ENCODE peak calls at places on chromosome 6, in five cellular contexts. Y is colonic mucosa, X is tibial artery, P is K562, W is CD14-positive monocyte. R is an unnamed sample.

GRCh38 chr6:46648869-46649488 is 3.6 kb downstream of the CYP39A1 start:
- DNase-seq in Y (no peak), X (no peak), P (no peak), W (no peak), R (no peak)

GRCh38 chr6:692356-692851 is 535 bp downstream of the EXOC2 start:
- DNase-seq in Y (peak; percentile 72), X (no peak), P (peak; percentile 83), W (no peak), R (no peak)

GRCh38 chr6:33314943-33315752 is 1.3 kb upstream of the TAPBP start:
- DNase-seq in Y (peak; percentile 86), X (no peak), P (peak; percentile 80), W (no peak), R (no peak)

GRCh38 chr6:79570129-79570801 is 33.0 kb upstream of the LCA5 start:
- DNase-seq in Y (peak; percentile 78), X (no peak), P (no peak), W (no peak), R (no peak)

GRCh38 chr6:125810435-125810834 is 19.7 kb downstream of the NCOA7 start:
- DNase-seq in Y (no peak), X (no peak), P (no peak), W (no peak), R (no peak)

GRCh38 chr6:122839477-122839876 is 50.4 kb downstream of the SMPDL3A start:
- DNase-seq in Y (peak; percentile 83), X (peak; percentile 38), P (peak; percentile 70), W (peak; percentile 53), R (no peak)

GRCh38 chr6:87684895-87685654 is 17.0 kb downstream of the AKIRIN2 start:
- DNase-seq in Y (no peak), X (no peak), P (no peak), W (no peak), R (no peak)

GRCh38 chr6:50714487-50715379 is 1.4 kb downstream of the TFAP2D start:
- DNase-seq in Y (no peak), X (no peak), P (no peak), W (no peak), R (no peak)

GRCh38 chr6:160174681-160175080 is 53.1 kb downstream of the SLC22A1 start:
- DNase-seq in Y (no peak), X (no peak), P (no peak), W (no peak), R (no peak)

GRCh38 chr6:36599791-36600209 is 5.6 kb downstream of the SRSF3 start:
- DNase-seq in Y (no peak), X (no peak), P (peak; percentile 67), W (no peak), R (no peak)

GRCh38 chr6:158911746-158912158 is 88.2 kb downstream of the RSPH3 start:
- DNase-seq in Y (no peak), X (no peak), P (no peak), W (no peak), R (no peak)

GRCh38 chr6:158561247-158561884 is 1.5 kb downstream of the TMEM181 start:
- DNase-seq in Y (no peak), X (peak; percentile 14), P (no peak), W (no peak), R (no peak)

DNA sequence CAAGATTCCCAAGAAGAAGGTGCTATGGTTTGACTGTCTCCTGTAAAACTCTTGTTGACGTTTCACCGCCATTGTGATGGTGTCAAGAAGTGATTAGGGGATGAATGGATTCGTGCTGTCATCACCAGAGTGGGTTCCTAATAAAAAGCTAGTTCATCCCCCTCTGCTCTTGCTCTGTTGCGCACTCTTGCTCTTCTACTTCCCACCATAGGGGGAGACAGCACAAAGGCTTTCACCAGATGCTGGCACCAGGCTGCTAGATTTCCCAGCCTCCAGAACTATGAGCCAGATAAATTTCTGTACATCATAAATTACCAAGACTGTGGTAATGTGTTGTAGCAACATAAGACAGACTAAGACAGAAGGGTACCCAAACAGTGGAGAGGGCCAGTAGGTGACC is 21.6 kb upstream of the CCDC28A start:
- DNase-seq in Y (no peak), X (no peak), P (no peak), W (no peak), R (no peak)
- TF ChIP-seq CTCF in Y (no peak), X (no peak), P (no peak), W (no peak), R (peak; percentile 33)

DNA sequence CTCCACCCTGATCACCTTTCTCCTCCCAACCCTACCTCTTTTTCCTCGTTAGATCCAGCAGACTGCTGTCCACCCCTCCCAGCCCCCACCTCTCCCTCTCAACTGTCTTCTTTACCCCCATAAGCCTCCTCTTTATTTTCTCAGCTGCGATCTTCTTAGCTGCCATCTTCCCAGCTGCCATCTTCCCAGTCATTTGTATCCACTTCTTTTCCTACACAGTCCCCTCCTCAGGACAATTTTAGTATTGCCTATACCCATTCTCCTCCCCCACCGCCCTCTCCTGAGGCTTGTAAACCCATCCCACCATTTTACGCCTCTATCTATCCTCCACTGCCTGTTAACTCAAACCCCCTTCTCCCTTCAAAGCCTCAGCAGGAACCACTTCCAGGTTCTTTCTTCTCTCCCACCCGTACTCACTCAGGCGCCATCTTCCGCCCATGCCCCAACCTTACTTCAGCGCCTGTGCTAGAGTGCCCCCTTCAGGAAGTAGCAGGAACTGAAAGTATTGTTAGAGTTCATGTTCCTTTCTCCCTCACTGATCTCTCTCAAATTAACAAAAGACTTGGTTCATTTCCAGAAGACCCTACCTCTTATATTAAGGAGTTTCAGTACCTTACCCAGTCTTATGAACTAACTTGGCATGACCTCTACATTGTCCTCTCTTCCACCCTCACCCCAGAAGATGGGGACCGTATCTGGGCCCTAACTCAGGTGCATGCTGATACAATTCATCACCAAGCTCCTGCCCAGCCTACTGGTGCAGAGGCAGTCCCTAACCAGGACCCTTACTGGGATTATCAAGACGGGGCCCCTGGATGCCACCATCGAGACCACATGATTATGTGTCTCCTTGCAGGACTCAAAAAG is 236.0 kb downstream of the ADGRG6 start:
- DNase-seq in Y (no peak), X (no peak), P (peak; percentile 65), W (no peak), R (no peak)
- TF ChIP-seq CTCF in Y (no peak), X (no peak), P (peak; percentile 83), W (peak; percentile 20), R (peak; percentile 39)

GRCh38 chr6:99330159-99330558 is 19.3 kb downstream of the FAXC start:
- DNase-seq in Y (peak; percentile 34), X (peak; percentile 44), P (peak; percentile 75), W (peak; percentile 61), R (no peak)
- TF ChIP-seq CTCF in Y (peak; percentile 67), X (peak; percentile 39), P (peak; percentile 86), W (peak; percentile 82), R (peak; percentile 82)

DNA sequence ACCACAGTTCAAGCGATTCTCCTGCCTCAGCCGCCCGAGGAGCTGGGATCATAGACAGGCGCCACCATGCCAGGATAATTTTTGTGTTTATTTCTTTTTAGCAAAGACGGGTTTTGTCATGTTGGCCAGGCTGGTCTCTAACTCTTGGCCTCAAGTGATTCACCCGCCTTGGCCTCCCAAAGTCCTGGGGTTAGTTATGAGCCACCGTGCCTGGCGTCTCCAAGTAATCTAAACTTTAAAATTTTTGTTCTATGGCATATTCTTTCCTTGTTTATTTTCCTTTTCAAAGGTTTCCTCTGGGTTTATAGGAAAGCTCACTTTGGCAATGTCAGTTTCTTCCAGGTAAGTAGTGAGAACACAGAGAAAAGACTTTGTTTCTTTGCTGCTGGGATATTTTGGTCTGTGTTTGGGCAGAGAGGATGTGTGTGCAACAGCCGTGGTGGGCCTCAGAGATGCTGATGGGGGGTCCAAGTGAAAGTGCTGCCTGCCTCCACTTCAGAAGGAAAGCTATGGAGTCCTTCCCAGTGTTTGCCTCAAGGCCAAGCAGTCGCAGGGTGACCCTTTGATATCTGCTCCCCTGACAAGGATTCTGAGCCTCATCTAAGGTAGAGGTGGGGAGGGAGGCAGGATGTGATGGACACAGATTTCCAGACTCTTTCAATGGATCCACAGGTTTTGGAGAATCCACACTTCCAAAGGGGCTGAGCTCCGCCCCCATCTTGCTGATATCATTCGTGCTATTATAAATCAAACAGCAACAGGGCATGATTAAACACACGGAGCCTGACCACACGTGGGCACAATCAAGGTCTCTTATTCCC is 2.3 kb downstream of the LRP11 start:
- DNase-seq in Y (peak; percentile 18), X (no peak), P (no peak), W (no peak), R (no peak)
- TF ChIP-seq CTCF in Y (no peak), X (no peak), P (no peak), W (no peak), R (no peak)

DNA sequence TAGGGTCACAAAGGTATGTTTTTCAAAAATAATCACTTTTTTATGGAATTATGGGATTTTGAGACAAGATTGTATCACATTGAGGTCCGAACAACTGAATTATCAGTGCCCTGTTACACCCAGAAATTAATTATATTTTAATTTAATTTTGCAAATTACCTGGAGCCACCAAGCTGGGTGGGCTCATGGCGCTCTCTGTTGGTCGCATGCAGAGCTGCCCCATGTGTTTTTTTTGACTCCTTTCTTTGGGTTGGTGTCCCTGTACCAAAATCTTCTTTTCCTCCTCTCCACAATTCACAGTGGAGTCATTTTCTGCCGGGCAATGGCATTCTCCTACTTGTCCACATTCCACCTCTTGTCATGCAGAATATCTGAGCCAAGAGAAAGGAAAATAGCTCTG is 38.9 kb upstream of the FRMD1 start:
- DNase-seq in Y (no peak), X (no peak), P (peak; percentile 47), W (no peak), R (no peak)
- TF ChIP-seq CTCF in Y (no peak), X (no peak), P (peak; percentile 62), W (no peak), R (peak; percentile 53)

R was measured in osteocyte.